ENCODE peak calls at places on chromosomes 3 and 15, in nine cellular contexts. W, D, T, R, I, P, K, U and X are unnamed samples. For H3K4me1, the result is how much of the 10 kb centered on the place peaks cover.

GRCh38 chr3:71859128-71859519 is 74.2 kb upstream of the PROK2 start:
- DNase-seq in W (peak), D (peak), T (no peak), R (no peak), I (peak), P (peak), K (peak), U (no peak), X (no peak)

GRCh38 chr15:76286231-76286879 is 24.9 kb downstream of the ETFA start:
- DNase-seq in W (peak), D (no peak), T (no peak), R (no peak), I (peak), P (no peak), K (no peak), U (no peak), X (no peak)

GRCh38 chr3:53938645-53939044 is 47.0 kb upstream of the SELENOK start:
- DNase-seq in W (peak), D (peak), T (peak), R (no peak), I (peak), P (peak), K (peak), U (no peak), X (peak)

GRCh38 chr15:86654501-86654900 is 574.8 kb downstream of the AGBL1 start:
- DNase-seq in W (no peak), D (no peak), T (no peak), R (no peak), I (no peak), P (no peak), K (no peak), U (no peak), X (no peak)

GRCh38 chr3:79361748-79362378 is 405.9 kb downstream of the ROBO1 start:
- DNase-seq in W (peak), D (no peak), T (no peak), R (no peak), I (no peak), P (peak), K (peak), U (no peak), X (peak)

GRCh38 chr15:24955549-24955929 is 752 bp downstream of the SNRPN start:
- DNase-seq in W (no peak), D (no peak), T (peak), R (peak), I (no peak), P (no peak), K (no peak), U (peak), X (no peak)

GRCh38 chr15:81908111-81908510 is 137.7 kb downstream of the MEX3B start:
- DNase-seq in W (no peak), D (no peak), T (no peak), R (no peak), I (no peak), P (no peak), K (no peak), U (no peak), X (peak)

GRCh38 chr3:65334045-65334665 is 646.4 kb upstream of the ADAMTS9 start:
- DNase-seq in W (peak), D (peak), T (no peak), R (no peak), I (no peak), P (no peak), K (no peak), U (no peak), X (peak)

GRCh38 chr3:9386501-9387321 is 10.7 kb upstream of the SETD5 start:
- DNase-seq in W (no peak), D (no peak), T (no peak), R (no peak), I (no peak), P (no peak), K (no peak), U (no peak), X (no peak)

GRCh38 chr3:179321585-179322322 is 1.1 kb upstream of the ZNF639 start:
- DNase-seq in W (peak), D (peak), T (peak), R (no peak), I (no peak), P (peak), K (no peak), U (no peak), X (peak)

GRCh38 chr3:9204253-9205005 is 45.0 kb downstream of the SRGAP3 start:
- DNase-seq in W (no peak), D (no peak), T (no peak), R (no peak), I (no peak), P (no peak), K (no peak), U (no peak), X (no peak)

GRCh38 chr3:53113293-53114010 is 16.8 kb downstream of the RFT1 start:
- DNase-seq in W (peak), D (no peak), T (no peak), R (no peak), I (no peak), P (no peak), K (no peak), U (peak), X (no peak)

GRCh38 chr3:56547486-56547885 is 9.5 kb upstream of the CCDC66 start:
- DNase-seq in W (peak), D (no peak), T (no peak), R (no peak), I (no peak), P (peak), K (peak), U (no peak), X (peak)

GRCh38 chr3:130849111-130849552 is 44.8 kb upstream of the ATP2C1 start:
- DNase-seq in W (no peak), D (peak), T (peak), R (peak), I (no peak), P (no peak), K (no peak), U (no peak), X (no peak)

GRCh38 chr15:84654689-84655453 is 788 bp upstream of the WDR73 start:
- DNase-seq in W (peak), D (peak), T (peak), R (peak), I (peak), P (peak), K (peak), U (peak), X (peak)

GRCh38 chr3:58068126-58068809 is 60.0 kb downstream of the FLNB start:
- DNase-seq in W (no peak), D (peak), T (peak), R (no peak), I (no peak), P (no peak), K (no peak), U (no peak), X (peak)

GRCh38 chr3:107943860-107944543 is 146.8 kb downstream of the CD47 start:
- DNase-seq in W (no peak), D (no peak), T (no peak), R (no peak), I (no peak), P (no peak), K (no peak), U (no peak), X (no peak)

GRCh38 chr3:49454457-49454856 is 15.6 kb upstream of the DAG1 start:
- DNase-seq in W (no peak), D (peak), T (no peak), R (no peak), I (no peak), P (peak), K (peak), U (no peak), X (peak)

GRCh38 chr15:44427756-44428724 is 611 bp downstream of the CTDSPL2 start:
- DNase-seq in W (no peak), D (peak), T (peak), R (no peak), I (peak), P (peak), K (peak), U (no peak), X (peak)

GRCh38 chr3:101732240-101732641 is 7.8 kb downstream of the CEP97 start:
- DNase-seq in W (no peak), D (no peak), T (no peak), R (no peak), I (no peak), P (no peak), K (no peak), U (no peak), X (no peak)

GRCh38 chr15:66822106-66822505 is 120.1 kb downstream of the SMAD6 start:
- DNase-seq in W (no peak), D (no peak), T (no peak), R (no peak), I (no peak), P (no peak), K (no peak), U (no peak), X (no peak)

GRCh38 chr3:164231718-164232117 is 846.6 kb downstream of the SI start:
- DNase-seq in W (no peak), D (no peak), T (no peak), R (no peak), I (no peak), P (no peak), K (no peak), U (no peak), X (no peak)

GRCh38 chr3:195900426-195901355 is 7.7 kb downstream of the TNK2 start:
- DNase-seq in W (peak), D (no peak), T (peak), R (peak), I (no peak), P (no peak), K (no peak), U (peak), X (no peak)

GRCh38 chr3:31490502-31490901 is 42.2 kb upstream of the STT3B start:
- DNase-seq in W (no peak), D (no peak), T (no peak), R (no peak), I (no peak), P (no peak), K (no peak), U (no peak), X (no peak)

GRCh38 chr3:24683090-24683489 is 188.4 kb upstream of the THRB start:
- DNase-seq in W (peak), D (no peak), T (no peak), R (no peak), I (no peak), P (no peak), K (no peak), U (no peak), X (no peak)
- H3K4me1 ChIP-seq in W (under half), D (under half), T (under half), R (under half), I (under half), P (under half), K (under half), U (under half), X (under half)

GRCh38 chr3:42773409-42773751 is 327 bp upstream of the CCDC13 start:
- DNase-seq in W (no peak), D (no peak), T (no peak), R (no peak), I (no peak), P (no peak), K (no peak), U (no peak), X (no peak)

GRCh38 chr3:42771271-42771670 is 1.8 kb downstream of the CCDC13 start:
- DNase-seq in W (no peak), D (no peak), T (no peak), R (no peak), I (no peak), P (no peak), K (no peak), U (no peak), X (no peak)

GRCh38 chr3:42769477-42770131 is 3.4 kb downstream of the CCDC13 start:
- DNase-seq in W (no peak), D (no peak), T (no peak), R (no peak), I (no peak), P (no peak), K (no peak), U (no peak), X (no peak)

GRCh38 chr3:42778644-42779043 is 5.6 kb upstream of the CCDC13 start:
- DNase-seq in W (peak), D (no peak), T (no peak), R (no peak), I (no peak), P (no peak), K (no peak), U (no peak), X (no peak)

GRCh38 chr3:42772670-42773408 is at the start of gene CCDC13:
- DNase-seq in W (peak), D (peak), T (peak), R (peak), I (peak), P (peak), K (no peak), U (peak), X (peak)
- H3K27ac ChIP-seq in W (peak), D (no peak), T (peak), R (peak), I (peak), P (no peak), K (no peak), U (no peak), X (peak)

DNA sequence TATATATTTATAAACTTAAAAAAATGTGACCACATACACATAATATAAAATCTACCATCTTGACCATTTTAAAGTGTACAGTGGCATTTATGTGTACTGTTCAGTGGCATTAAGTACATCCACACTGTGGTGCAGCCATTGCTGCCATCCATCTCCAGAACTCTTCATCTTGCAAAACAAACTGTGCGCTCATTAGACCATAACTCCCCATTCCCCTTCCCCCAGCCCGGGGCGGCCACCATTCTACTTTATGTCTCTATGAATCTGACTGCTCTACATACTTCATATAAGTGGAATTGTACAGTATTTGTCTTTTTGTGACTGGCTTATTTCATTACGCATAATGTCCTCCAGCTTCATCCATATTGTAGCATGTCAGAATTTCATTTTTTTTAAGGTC is 47.8 kb downstream of the CTXND1 start:
- DNase-seq in W (no peak), D (no peak), T (no peak), R (no peak), I (no peak), P (no peak), K (no peak), U (no peak), X (no peak)
- H3K4me1 ChIP-seq in W (under half), D (under half), T (under half), R (under half), I (under half), P (under half), K (under half), U (under half), X (under half)

GRCh38 chr3:143315766-143316165 is 196.2 kb downstream of the CHST2 start:
- DNase-seq in W (no peak), D (no peak), T (no peak), R (no peak), I (no peak), P (no peak), K (no peak), U (no peak), X (no peak)

GRCh38 chr3:143313598-143314188 is 194.1 kb downstream of the CHST2 start:
- DNase-seq in W (no peak), D (no peak), T (no peak), R (no peak), I (no peak), P (no peak), K (no peak), U (no peak), X (no peak)

GRCh38 chr3:143311096-143311495 is 191.5 kb downstream of the CHST2 start:
- DNase-seq in W (no peak), D (no peak), T (no peak), R (no peak), I (no peak), P (no peak), K (no peak), U (no peak), X (no peak)

GRCh38 chr3:143313025-143313424 is 193.5 kb downstream of the CHST2 start:
- DNase-seq in W (no peak), D (no peak), T (no peak), R (no peak), I (no peak), P (no peak), K (no peak), U (no peak), X (no peak)

DNA sequence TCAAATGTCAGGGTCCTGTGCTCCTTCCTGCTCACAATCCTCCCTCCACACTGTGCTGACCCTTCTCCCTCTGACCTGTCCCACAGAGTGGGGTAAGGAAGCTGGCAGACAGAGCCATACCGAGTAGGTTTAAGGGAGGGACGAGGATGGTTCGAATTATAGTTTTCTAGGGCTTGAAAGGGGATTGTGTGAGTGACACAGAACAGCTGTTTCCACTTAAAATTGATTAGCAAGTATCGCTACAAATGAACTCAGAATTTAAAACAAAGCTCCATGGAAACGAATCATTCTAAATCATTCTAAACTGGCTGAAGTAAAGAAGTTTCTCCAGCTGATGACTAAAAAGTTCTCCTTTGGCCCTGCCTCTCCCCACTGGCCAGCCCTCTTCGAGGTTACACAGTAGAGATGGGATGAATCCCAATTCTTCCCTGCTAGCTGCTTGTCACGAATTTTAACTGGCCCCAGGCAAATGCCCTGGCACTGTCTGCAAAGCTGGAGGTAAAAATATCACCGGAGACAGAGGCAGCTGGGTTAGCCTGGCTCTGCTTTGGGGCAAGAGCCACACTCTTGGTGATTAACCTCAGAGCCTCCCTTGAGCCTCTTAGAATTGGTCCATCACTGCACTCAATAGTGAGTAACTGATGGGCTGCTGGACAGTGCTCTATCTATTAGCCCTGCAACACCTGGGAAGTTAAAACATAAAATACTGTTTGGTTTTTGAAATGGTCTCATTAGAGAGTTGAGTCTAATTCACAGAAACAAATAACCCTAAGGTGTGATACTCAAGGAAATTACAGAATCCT is 194.9 kb downstream of the CHST2 start:
- DNase-seq in W (peak), D (no peak), T (no peak), R (no peak), I (no peak), P (no peak), K (no peak), U (no peak), X (no peak)
- H3K27ac ChIP-seq in W (peak), D (no peak), T (no peak), R (no peak), I (no peak), P (no peak), K (no peak), U (no peak), X (no peak)

GRCh38 chr3:73031573-73032103 is 29.8 kb upstream of the EBLN2 start:
- DNase-seq in W (no peak), D (no peak), T (no peak), R (no peak), I (no peak), P (no peak), K (no peak), U (no peak), X (no peak)

GRCh38 chr3:73030073-73030597 is 31.3 kb upstream of the EBLN2 start:
- DNase-seq in W (no peak), D (no peak), T (no peak), R (no peak), I (no peak), P (no peak), K (no peak), U (no peak), X (no peak)

GRCh38 chr3:73028803-73029202 is 32.2 kb downstream of the PPP4R2 start:
- DNase-seq in W (no peak), D (no peak), T (no peak), R (no peak), I (no peak), P (no peak), K (no peak), U (no peak), X (no peak)

GRCh38 chr3:73026702-73027101 is 30.1 kb downstream of the PPP4R2 start:
- DNase-seq in W (no peak), D (no peak), T (no peak), R (no peak), I (no peak), P (no peak), K (no peak), U (no peak), X (no peak)

DNA sequence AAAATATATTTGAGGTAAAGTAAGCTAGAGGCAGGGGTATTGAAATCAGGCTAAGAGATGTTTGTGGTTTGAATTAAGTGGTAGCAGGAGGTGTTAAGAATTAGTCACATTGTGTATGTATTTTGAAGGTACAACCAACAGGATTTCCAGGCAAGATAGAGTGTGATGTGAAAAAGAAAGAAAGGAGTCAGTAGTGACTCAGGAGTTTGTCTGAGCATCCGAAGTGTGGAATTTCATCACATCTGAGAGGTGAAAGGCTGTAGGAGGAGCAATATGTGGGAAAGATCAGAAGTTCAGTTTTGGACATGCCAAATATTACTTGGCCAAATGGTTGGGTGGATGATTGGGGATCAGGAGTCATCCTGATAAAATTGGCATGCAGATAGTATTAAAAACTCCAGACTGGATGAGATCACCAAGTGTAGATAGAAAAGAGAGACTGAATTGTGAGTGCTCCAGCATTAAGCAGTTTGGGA is 32.1 kb upstream of the EBLN2 start:
- DNase-seq in W (peak), D (no peak), T (no peak), R (no peak), I (peak), P (peak), K (no peak), U (no peak), X (peak)
- H3K4me1 ChIP-seq in W (under half), D (under half), T (under half), R (under half), I (half or more), P (under half), K (under half), U (half or more), X (under half)

DNA sequence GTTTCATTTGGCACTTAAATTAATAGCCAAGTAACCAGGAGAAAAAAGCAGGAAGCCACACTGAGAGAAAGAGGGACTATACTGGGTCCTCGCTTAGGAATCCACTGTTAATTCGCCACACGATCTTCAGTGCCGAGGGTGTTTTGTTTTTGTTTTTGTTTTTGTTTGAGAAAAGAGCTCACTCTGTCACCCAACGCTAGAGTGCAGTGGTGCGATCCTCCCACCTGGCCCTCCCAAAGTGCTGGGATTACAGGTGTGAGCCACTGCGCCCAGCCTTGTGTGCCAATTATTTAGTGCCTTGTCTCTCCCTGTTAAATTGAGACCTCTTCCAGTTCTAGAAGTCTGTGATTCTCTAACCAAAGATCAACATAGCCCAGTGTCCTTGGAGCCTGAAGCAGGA is 53.8 kb upstream of the TPM1 start:
- DNase-seq in W (no peak), D (no peak), T (no peak), R (no peak), I (no peak), P (no peak), K (no peak), U (no peak), X (no peak)
- H3K27ac ChIP-seq in W (no peak), D (no peak), T (no peak), R (no peak), I (no peak), P (no peak), K (no peak), U (no peak), X (no peak)

GRCh38 chr3:15323063-15323462 is 9.3 kb downstream of the SH3BP5 start:
- DNase-seq in W (no peak), D (no peak), T (no peak), R (no peak), I (no peak), P (no peak), K (no peak), U (no peak), X (no peak)
- H3K4me1 ChIP-seq in W (under half), D (under half), T (under half), R (half or more), I (half or more), P (under half), K (under half), U (half or more), X (under half)

DNA sequence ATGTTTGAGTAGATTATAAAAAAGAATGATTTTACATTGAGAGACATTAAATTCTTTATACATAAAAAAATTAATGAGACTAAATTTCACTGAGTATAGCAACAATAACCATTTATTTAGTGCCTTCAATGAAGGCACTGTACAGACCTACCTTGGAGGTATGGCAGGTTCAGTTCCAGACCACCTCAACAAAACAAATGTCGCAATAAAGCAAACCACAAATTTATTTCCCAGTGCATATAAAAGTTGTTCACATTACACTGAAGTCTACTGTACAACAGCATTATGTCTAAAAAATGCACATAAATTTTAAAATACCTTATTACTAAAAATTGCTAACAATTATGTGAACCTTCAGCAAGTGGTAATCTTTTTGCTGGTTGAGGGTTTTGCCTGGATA is 58.8 kb downstream of the SLC24A1 start:
- DNase-seq in W (no peak), D (no peak), T (no peak), R (no peak), I (no peak), P (no peak), K (no peak), U (no peak), X (no peak)
- H3K27ac ChIP-seq in W (no peak), D (no peak), T (no peak), R (no peak), I (no peak), P (no peak), K (no peak), U (no peak), X (no peak)